ENCODE peak calls at places on chromosomes 3 and 15, in seven cellular contexts. R is IMR-90; L is heart right ventricle; W is CD4-positive, alpha-beta memory T cell; Z is MM.1S; Y is HCT116; Q is psoas muscle. V is an unnamed sample.

GRCh38 chr15:67107014-67107812 is 41.8 kb downstream of the SMAD3 start:
- DNase-seq in Z (no peak), R (peak; percentile 100), Y (peak; percentile 99), L (no peak), Q (peak; percentile 63), W (no peak), V (no peak)

GRCh38 chr3:151085889-151086483 is 522 bp downstream of the MED12L start:
- DNase-seq in W (no peak), Y (no peak), R (no peak), Q (peak; percentile 21), Z (peak; percentile 21), L (peak; percentile 15), V (peak; percentile 26)

GRCh38 chr15:41798607-41799487 is 24.6 kb downstream of the MAPKBP1 start:
- DNase-seq in Y (no peak), Z (no peak), Q (no peak), R (no peak), L (no peak), W (no peak), V (no peak)

GRCh38 chr3:123518892-123519485 is 65.9 kb downstream of the HACD2 start:
- DNase-seq in Y (no peak), L (no peak), Z (no peak), R (peak; percentile 21), Q (no peak), W (no peak), V (no peak)

GRCh38 chr15:29086001-29086400 is 183.6 kb downstream of the NSMCE3 start:
- DNase-seq in W (no peak), L (no peak), Y (no peak), Z (no peak), R (no peak), Q (no peak), V (no peak)

GRCh38 chr3:187744169-187745151 is 808 bp downstream of the BCL6 start:
- DNase-seq in Z (peak; percentile 31), L (peak; percentile 55), R (peak; percentile 49), W (peak; percentile 22), Q (peak; percentile 62), Y (no peak), V (peak; percentile 80)

GRCh38 chr15:80710635-80711553 is 15.8 kb downstream of the ABHD17C start:
- DNase-seq in W (no peak), R (peak; percentile 63), Y (no peak), L (no peak), Q (no peak), Z (no peak), V (no peak)

GRCh38 chr15:67825880-67826716 is 789 bp downstream of the SKOR1 start:
- DNase-seq in Y (no peak), Z (no peak), Q (no peak), R (no peak), L (no peak), W (no peak), V (no peak)

GRCh38 chr15:45795487-45796069 is 160.7 kb downstream of the SQOR start:
- DNase-seq in W (no peak), L (no peak), Z (peak; percentile 64), R (peak; percentile 24), Y (peak; percentile 47), Q (no peak), V (peak; percentile 12)

GRCh38 chr3:38264307-38264706 is 1.3 kb upstream of the SLC22A13 start:
- DNase-seq in Y (no peak), W (no peak), Q (no peak), R (no peak), Z (no peak), L (no peak), V (no peak)

GRCh38 chr15:101526890-101527289 is 37.4 kb upstream of the PCSK6 start:
- DNase-seq in R (no peak), Z (no peak), L (no peak), W (no peak), Q (no peak), Y (no peak), V (no peak)

GRCh38 chr3:110995461-110996226 is 76.0 kb upstream of the NECTIN3 start:
- DNase-seq in W (no peak), Z (no peak), R (peak; percentile 74), L (no peak), Q (no peak), Y (no peak), V (no peak)

GRCh38 chr3:26623409-26624208 is 1.0 kb downstream of the LRRC3B start:
- DNase-seq in R (no peak), Z (no peak), W (no peak), Y (no peak), Q (no peak), L (no peak), V (no peak)

GRCh38 chr3:29683306-29683993 is 402.6 kb downstream of the RBMS3 start:
- DNase-seq in L (no peak), Z (no peak), R (peak; percentile 68), Q (no peak), W (no peak), Y (no peak), V (no peak)

GRCh38 chr3:2268779-2269178 is 170.1 kb downstream of the CNTN4 start:
- DNase-seq in R (no peak), W (no peak), Q (no peak), Y (no peak), Z (no peak), L (no peak), V (no peak)

GRCh38 chr3:115525726-115526125 is 97.6 kb upstream of the GAP43 start:
- DNase-seq in Y (no peak), R (no peak), W (no peak), Z (no peak), L (no peak), Q (no peak), V (no peak)

GRCh38 chr3:127182446-127182845 is 10.5 kb upstream of the PRR23E start:
- DNase-seq in L (no peak), R (no peak), Q (no peak), Z (no peak), Y (no peak), W (no peak), V (no peak)

GRCh38 chr15:40787344-40787841 is 17.6 kb downstream of the C15orf62 start:
- DNase-seq in Q (no peak), R (peak; percentile 62), W (peak; percentile 43), Y (peak; percentile 96), L (no peak), Z (peak; percentile 17), V (no peak)

GRCh38 chr15:78907577-78907976 is 34.9 kb downstream of the MORF4L1 start:
- DNase-seq in Y (no peak), Q (no peak), Z (no peak), L (no peak), W (no peak), R (no peak), V (no peak)

GRCh38 chr15:78146437-78147154 is 2.6 kb upstream of the IDH3A start:
- DNase-seq in Y (no peak), Q (no peak), R (no peak), W (no peak), Z (no peak), L (no peak), V (no peak)

GRCh38 chr15:40743921-40744809 is 10.9 kb downstream of the RMDN3 start:
- DNase-seq in Z (peak; percentile 93), Y (no peak), W (peak; percentile 69), Q (no peak), R (peak; percentile 82), L (no peak), V (no peak)

GRCh38 chr15:96358795-96359190 is 28.3 kb downstream of the NR2F2 start:
- DNase-seq in Q (no peak), Z (no peak), L (no peak), W (no peak), R (no peak), Y (no peak), V (no peak)
- H3K4me1 ChIP-seq in Q (peaks cover 3% of the 10 kb centered on the region), Z (peaks cover 4% of the 10 kb centered on the region), L (peaks cover 49% of the 10 kb centered on the region), W (peaks cover 30% of the 10 kb centered on the region), R (peaks cover 8% of the 10 kb centered on the region), Y (peaks cover 4% of the 10 kb centered on the region), V (peaks cover 46% of the 10 kb centered on the region)

DNA sequence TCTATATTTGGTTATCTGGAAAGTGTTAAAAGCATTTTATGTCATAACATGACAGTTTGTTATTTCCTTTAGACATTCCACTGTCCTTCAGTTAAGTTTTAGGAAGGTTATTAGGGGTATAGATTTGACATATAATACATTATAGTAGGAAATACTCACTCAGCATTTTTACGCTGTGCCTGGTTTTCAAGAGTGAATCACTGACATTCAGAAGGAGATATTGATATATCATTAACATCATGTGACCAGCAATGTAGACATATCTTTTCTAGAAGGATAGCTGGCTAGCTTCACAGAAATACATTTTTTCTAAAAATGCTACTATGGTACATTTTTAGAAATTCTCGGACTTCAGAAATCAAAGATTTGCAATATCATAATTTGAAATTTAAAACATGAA is 57.6 kb downstream of the OPA1 start:
- DNase-seq in Y (no peak), R (no peak), Z (no peak), L (no peak), W (no peak), Q (no peak), V (no peak)
- H3K4me1 ChIP-seq in Y (no peaks in the 10 kb centered on the region), R (no peaks in the 10 kb centered on the region), Z (no peaks in the 10 kb centered on the region), L (no peaks in the 10 kb centered on the region), W (no peaks in the 10 kb centered on the region), Q (no peaks in the 10 kb centered on the region), V (no peaks in the 10 kb centered on the region)

GRCh38 chr15:77026501-77027110 is 31.7 kb downstream of the PSTPIP1 start:
- DNase-seq in L (no peak), Y (no peak), Z (no peak), W (no peak), R (no peak), Q (no peak), V (peak; percentile 19)
- H3K4me1 ChIP-seq in L (peaks cover 14% of the 10 kb centered on the region), Y (no peaks in the 10 kb centered on the region), Z (peaks cover 17% of the 10 kb centered on the region), W (peaks cover 27% of the 10 kb centered on the region), R (peaks cover 8% of the 10 kb centered on the region), Q (no peaks in the 10 kb centered on the region), V (peaks cover 7% of the 10 kb centered on the region)

DNA sequence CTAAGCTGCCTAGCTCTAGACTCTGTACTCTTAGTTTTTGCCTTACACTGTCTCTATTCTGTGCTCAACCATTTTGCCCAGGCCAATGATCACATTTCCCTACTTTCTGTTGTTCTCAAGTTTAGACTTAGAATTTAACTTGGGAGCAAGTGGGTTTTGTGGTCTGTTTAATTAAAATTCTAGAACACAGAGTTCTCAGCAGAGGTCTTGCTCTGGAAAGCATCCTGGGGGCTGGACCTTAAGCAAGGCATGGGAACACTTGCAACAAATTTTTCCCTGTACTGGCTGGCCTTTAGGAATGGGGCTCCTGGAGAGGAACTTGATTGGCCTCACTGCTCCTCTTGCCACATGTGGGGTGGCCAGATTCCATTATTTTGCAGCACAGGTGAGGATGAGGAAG is 236.3 kb upstream of the LRTM1 start:
- DNase-seq in Q (no peak), L (no peak), Z (no peak), W (no peak), R (no peak), Y (no peak), V (no peak)
- H3K4me1 ChIP-seq in Q (no peaks in the 10 kb centered on the region), L (peaks cover 7% of the 10 kb centered on the region), Z (no peaks in the 10 kb centered on the region), W (no peaks in the 10 kb centered on the region), R (peaks cover 38% of the 10 kb centered on the region), Y (no peaks in the 10 kb centered on the region), V (no peaks in the 10 kb centered on the region)